ENCODE peak calls at places on chromosome 4, in six cellular contexts. G is esophagus squamous epithelium, Y is IMR-90, K is heart left ventricle, T is substantia nigra, Z is heart right ventricle. U is an unnamed sample.

GRCh38 chr4:145083891-145084640 is 13.9 kb downstream of the ANAPC10 start:
- DNase-seq in G (no peak), Y (peak), K (no peak), T (no peak), Z (no peak), U (no peak)

GRCh38 chr4:55012363-55013255 is 112.8 kb downstream of the KDR start:
- DNase-seq in G (no peak), Y (no peak), K (no peak), T (no peak), Z (no peak), U (no peak)

GRCh38 chr4:10458190-10458589 is 964 bp upstream of the ZNF518B start:
- DNase-seq in G (no peak), Y (no peak), K (no peak), T (no peak), Z (no peak), U (no peak)

GRCh38 chr4:128477540-128477939 is 189.9 kb upstream of the PGRMC2 start:
- DNase-seq in G (no peak), Y (no peak), K (no peak), T (no peak), Z (no peak), U (no peak)

GRCh38 chr4:79298484-79298883 is 27.4 kb downstream of the NAA11 start:
- DNase-seq in G (no peak), Y (no peak), K (no peak), T (no peak), Z (no peak), U (no peak)

GRCh38 chr4:16770887-16771286 is 127.6 kb downstream of the LDB2 start:
- DNase-seq in G (no peak), Y (no peak), K (no peak), T (no peak), Z (no peak), U (no peak)

GRCh38 chr4:89295415-89295927 is 12.1 kb downstream of the GPRIN3 start:
- DNase-seq in G (no peak), Y (no peak), K (no peak), T (no peak), Z (no peak), U (no peak)

GRCh38 chr4:74451214-74451661 is 6.3 kb downstream of the AREG start:
- DNase-seq in G (no peak), Y (peak), K (no peak), T (no peak), Z (no peak), U (no peak)

GRCh38 chr4:95158045-95158444 is 390.7 kb downstream of the UNC5C start:
- DNase-seq in G (no peak), Y (no peak), K (no peak), T (no peak), Z (no peak), U (no peak)

GRCh38 chr4:91916219-91916618 is 387.5 kb upstream of the GRID2 start:
- DNase-seq in G (no peak), Y (no peak), K (no peak), T (no peak), Z (no peak), U (no peak)

GRCh38 chr4:125315571-125316390 is 1.0 kb downstream of the FAT4 start:
- DNase-seq in G (no peak), Y (peak), K (peak), T (peak), Z (peak), U (peak)

GRCh38 chr4:40363945-40364344 is 28.8 kb downstream of the CHRNA9 start:
- DNase-seq in G (no peak), Y (no peak), K (no peak), T (no peak), Z (no peak), U (no peak)

GRCh38 chr4:144732584-144733130 is 86.7 kb downstream of the HHIP start:
- DNase-seq in G (no peak), Y (peak), K (no peak), T (no peak), Z (no peak), U (no peak)

GRCh38 chr4:147378780-147379179 is 102.1 kb upstream of the EDNRA start:
- DNase-seq in G (no peak), Y (no peak), K (no peak), T (no peak), Z (no peak), U (no peak)

GRCh38 chr4:76256032-76256431 is 4.5 kb downstream of the FAM47E start:
- DNase-seq in G (no peak), Y (no peak), K (no peak), T (no peak), Z (no peak), U (no peak)

GRCh38 chr4:79855081-79855480 is 217.9 kb downstream of the ANTXR2 start:
- DNase-seq in G (no peak), Y (peak), K (no peak), T (no peak), Z (no peak), U (no peak)

GRCh38 chr4:169201144-169202124 is 69.3 kb downstream of the SH3RF1 start:
- DNase-seq in G (no peak), Y (no peak), K (no peak), T (no peak), Z (no peak), U (no peak)

GRCh38 chr4:56370377-56370776 is 16.9 kb downstream of the AASDH start:
- DNase-seq in G (no peak), Y (no peak), K (no peak), T (no peak), Z (no peak), U (no peak)

GRCh38 chr4:186722856-186723206 is 825 bp downstream of the FAT1 start:
- DNase-seq in G (no peak), Y (no peak), K (no peak), T (no peak), Z (no peak), U (no peak)

GRCh38 chr4:186725422-186726149 is 1.9 kb upstream of the FAT1 start:
- DNase-seq in G (no peak), Y (peak), K (peak), T (peak), Z (peak), U (peak)

GRCh38 chr4:186723207-186724047 is at the start of gene FAT1:
- DNase-seq in G (no peak), Y (peak), K (peak), T (peak), Z (peak), U (peak)

GRCh38 chr4:186724861-186725419 is 1.3 kb upstream of the FAT1 start:
- DNase-seq in G (no peak), Y (peak), K (no peak), T (no peak), Z (no peak), U (peak)

DNA sequence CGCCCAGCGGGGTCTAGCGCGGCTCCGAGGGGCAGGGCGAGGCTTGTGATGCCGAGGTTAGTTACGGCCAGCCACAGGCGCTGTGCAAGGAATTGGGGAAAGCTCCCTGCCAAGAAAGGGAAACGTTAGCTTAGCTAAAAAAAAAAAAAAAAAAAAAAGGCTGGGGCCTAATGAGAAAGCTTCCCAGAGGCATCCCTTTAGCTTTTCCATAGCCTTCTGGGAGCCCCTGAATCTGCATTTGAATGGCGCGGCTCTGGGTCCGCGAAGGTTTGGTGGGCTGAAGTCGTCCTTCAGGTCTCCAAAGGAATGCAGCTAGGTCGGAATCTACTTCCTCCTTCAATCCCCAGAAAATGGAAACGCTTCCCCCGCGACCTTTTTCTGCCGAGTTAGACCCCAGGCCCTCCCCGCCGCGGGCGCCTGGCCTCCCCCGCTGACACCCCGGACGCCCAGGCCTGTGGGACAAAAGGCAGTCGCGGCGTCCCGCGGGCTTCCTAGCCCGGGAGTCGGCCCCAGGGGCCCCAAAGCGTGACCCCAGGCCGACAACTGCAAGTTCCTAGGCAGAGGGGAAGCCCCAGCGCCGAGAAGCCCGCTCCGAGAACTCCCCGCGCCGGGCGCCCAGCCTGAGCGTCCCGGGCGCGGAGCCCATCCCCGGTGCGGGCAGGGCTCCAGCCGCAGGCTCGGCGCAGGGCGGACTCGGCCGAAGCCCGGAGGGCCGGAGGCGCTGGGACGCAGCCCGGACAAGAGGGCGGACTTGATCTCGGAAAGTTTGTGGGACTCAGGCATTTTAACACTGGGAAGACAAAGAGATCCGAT is 598 bp upstream of the FAT1 start:
- DNase-seq in G (no peak), Y (peak), K (peak), T (peak), Z (peak), U (peak)
- H3K27ac ChIP-seq in G (peak), Y (peak), K (peak), T (no peak), Z (peak), U (peak)

GRCh38 chr4:3415471-3416141 is 26.2 kb upstream of the HGFAC start:
- DNase-seq in G (no peak), Y (no peak), K (peak), T (no peak), Z (no peak), U (no peak)
- H3K27ac ChIP-seq in G (no peak), Y (no peak), K (no peak), T (no peak), Z (no peak), U (no peak)

DNA sequence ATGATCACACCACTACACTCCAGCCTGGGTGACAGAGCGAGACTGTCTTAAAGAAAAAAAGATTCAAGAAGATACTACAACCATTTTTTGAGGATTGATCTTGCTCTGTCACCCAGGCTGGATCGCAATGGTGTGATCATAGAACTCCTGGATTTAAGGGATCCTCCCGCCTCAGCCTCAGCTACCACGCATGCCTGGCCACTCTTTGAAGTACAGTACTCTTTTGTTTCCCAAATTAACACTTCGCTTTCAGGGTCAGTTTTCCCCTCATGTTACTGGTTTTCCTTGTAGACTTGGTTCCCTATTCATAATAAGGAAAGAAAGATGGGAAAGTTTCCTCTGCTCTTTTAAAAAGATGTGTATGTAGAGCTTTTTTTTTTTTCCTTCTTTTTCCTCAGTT is 34.3 kb downstream of the FHIP1A start:
- DNase-seq in G (no peak), Y (no peak), K (no peak), T (no peak), Z (no peak), U (no peak)
- H3K27ac ChIP-seq in G (no peak), Y (no peak), K (no peak), T (no peak), Z (no peak), U (no peak)

GRCh38 chr4:52926575-52926974 is 64.5 kb downstream of the RASL11B start:
- DNase-seq in G (no peak), Y (no peak), K (no peak), T (no peak), Z (no peak), U (no peak)

GRCh38 chr4:52931238-52931637 is 69.1 kb downstream of the RASL11B start:
- DNase-seq in G (no peak), Y (no peak), K (no peak), T (no peak), Z (no peak), U (peak)

DNA sequence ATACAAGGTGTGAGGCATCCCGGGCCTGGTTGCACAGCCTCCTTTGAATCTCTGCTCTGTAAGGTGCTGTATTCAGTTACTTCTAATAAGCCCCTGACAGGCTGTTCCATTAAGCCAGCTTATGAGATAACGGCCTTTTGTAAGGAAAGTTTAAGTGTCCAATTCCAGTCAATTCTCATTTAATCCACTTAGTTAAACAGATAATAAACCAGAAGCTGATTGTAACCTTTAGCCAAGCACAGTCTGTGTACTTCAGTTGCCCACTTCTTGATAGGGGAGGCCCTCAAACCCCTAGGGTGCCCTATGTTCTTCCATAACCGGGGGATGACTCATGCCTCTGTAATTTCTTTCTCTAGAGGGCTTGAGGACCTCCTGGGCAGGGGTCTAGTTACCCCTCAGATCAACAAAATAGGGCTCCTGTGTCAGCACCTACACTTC is 63.4 kb downstream of the RASL11B start:
- DNase-seq in G (no peak), Y (no peak), K (no peak), T (no peak), Z (no peak), U (no peak)
- H3K27ac ChIP-seq in G (no peak), Y (no peak), K (no peak), T (no peak), Z (no peak), U (no peak)

GRCh38 chr4:86506591-86506990 is 87.5 kb upstream of the PTPN13 start:
- DNase-seq in G (no peak), Y (no peak), K (no peak), T (no peak), Z (no peak), U (no peak)
- H3K27ac ChIP-seq in G (no peak), Y (no peak), K (no peak), T (no peak), Z (no peak), U (no peak)

GRCh38 chr4:141814499-141814898 is 178.1 kb downstream of the IL15 start:
- DNase-seq in G (no peak), Y (no peak), K (no peak), T (no peak), Z (no peak), U (no peak)

GRCh38 chr4:141810702-141811365 is 174.5 kb downstream of the IL15 start:
- DNase-seq in G (no peak), Y (no peak), K (no peak), T (no peak), Z (no peak), U (no peak)

GRCh38 chr4:141807073-141807472 is 170.7 kb downstream of the IL15 start:
- DNase-seq in G (no peak), Y (peak), K (no peak), T (no peak), Z (no peak), U (no peak)

GRCh38 chr4:141807501-141807900 is 171.1 kb downstream of the IL15 start:
- DNase-seq in G (no peak), Y (peak), K (no peak), T (no peak), Z (no peak), U (no peak)

GRCh38 chr4:141810038-141810701 is 173.8 kb downstream of the IL15 start:
- DNase-seq in G (no peak), Y (peak), K (no peak), T (no peak), Z (no peak), U (no peak)
- H3K27ac ChIP-seq in G (no peak), Y (no peak), K (no peak), T (no peak), Z (no peak), U (no peak)

GRCh38 chr4:86976801-86977485 is 42.1 kb downstream of the AFF1 start:
- DNase-seq in G (no peak), Y (no peak), K (no peak), T (no peak), Z (no peak), U (no peak)

GRCh38 chr4:86978709-86979108 is 43.9 kb downstream of the AFF1 start:
- DNase-seq in G (no peak), Y (no peak), K (no peak), T (no peak), Z (no peak), U (no peak)

GRCh38 chr4:86980230-86980629 is 45.4 kb downstream of the AFF1 start:
- DNase-seq in G (no peak), Y (no peak), K (no peak), T (no peak), Z (no peak), U (no peak)

GRCh38 chr4:86975927-86976326 is 41.1 kb downstream of the AFF1 start:
- DNase-seq in G (no peak), Y (no peak), K (no peak), T (no peak), Z (no peak), U (no peak)

DNA sequence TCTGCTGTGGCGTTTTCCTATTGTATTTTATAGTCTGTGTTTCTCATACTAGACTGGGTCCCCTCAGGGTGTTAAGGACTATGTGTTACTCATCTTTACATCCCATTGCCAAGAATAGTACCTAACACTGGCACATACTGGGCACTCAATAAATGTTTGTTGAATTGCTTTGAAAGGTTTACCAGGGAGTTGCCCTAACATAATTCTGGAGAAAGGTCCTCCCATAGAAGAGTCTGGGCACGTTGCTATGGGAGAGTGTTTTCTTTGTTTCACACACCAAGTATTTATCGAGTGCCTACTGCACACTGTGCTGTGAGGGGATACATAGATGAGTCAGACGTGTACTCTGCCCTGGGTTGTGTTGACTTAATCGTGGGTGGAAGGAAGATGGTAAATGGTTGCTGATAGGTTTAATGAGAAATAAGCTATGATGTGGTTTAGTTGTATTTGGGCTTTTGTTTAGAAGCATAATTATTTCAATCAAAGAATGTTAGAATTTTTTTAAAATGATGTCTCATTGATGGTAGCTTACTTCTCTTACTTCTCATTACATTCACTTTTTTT is 42.9 kb downstream of the AFF1 start:
- DNase-seq in G (no peak), Y (peak), K (no peak), T (no peak), Z (no peak), U (no peak)
- H3K27ac ChIP-seq in G (peak), Y (no peak), K (no peak), T (no peak), Z (no peak), U (peak)

GRCh38 chr4:12729384-12729783 is 754.8 kb downstream of the RAB28 start:
- DNase-seq in G (no peak), Y (peak), K (no peak), T (no peak), Z (no peak), U (no peak)

GRCh38 chr4:12723849-12724447 is 760.2 kb downstream of the RAB28 start:
- DNase-seq in G (no peak), Y (no peak), K (no peak), T (no peak), Z (peak), U (no peak)

GRCh38 chr4:12724520-12724919 is 759.6 kb downstream of the RAB28 start:
- DNase-seq in G (no peak), Y (no peak), K (no peak), T (no peak), Z (no peak), U (no peak)
- H3K27ac ChIP-seq in G (no peak), Y (no peak), K (no peak), T (no peak), Z (no peak), U (no peak)

GRCh38 chr4:123481034-123481433 is 84.4 kb downstream of the SPRY1 start:
- DNase-seq in G (no peak), Y (peak), K (no peak), T (no peak), Z (no peak), U (no peak)
- H3K27ac ChIP-seq in G (no peak), Y (no peak), K (no peak), T (no peak), Z (no peak), U (no peak)